ENCODE peak calls at places on chromosomes 3 and 15, in nine cellular contexts. B, J, S, C, I, A, P, Q and U are unnamed samples. For H3K4me1, the result is how much of the 10 kb centered on the place peaks cover.

GRCh38 chr15:33729648-33730047 is 238.6 kb upstream of the CHRM5 start:
- DNase-seq in B (no peak), S (no peak), C (peak), P (no peak), I (no peak), J (no peak), Q (no peak), A (no peak), U (no peak)

GRCh38 chr3:55190296-55190695 is 262.4 kb upstream of the LRTM1 start:
- DNase-seq in Q (no peak), A (no peak), B (peak), S (no peak), P (no peak), I (no peak), J (no peak), C (no peak), U (no peak)

GRCh38 chr3:46861293-46861995 is 1.8 kb downstream of the MYL3 start:
- DNase-seq in I (peak), J (peak), B (no peak), S (peak), C (no peak), Q (peak), A (no peak), P (no peak), U (no peak)

GRCh38 chr3:108835101-108835500 is 12.5 kb downstream of the TRAT1 start:
- DNase-seq in B (no peak), C (no peak), I (no peak), A (no peak), P (no peak), S (no peak), Q (peak), J (no peak), U (no peak)

GRCh38 chr15:60548101-60548500 is 69.2 kb upstream of the ICE2 start:
- DNase-seq in Q (peak), P (no peak), C (no peak), B (no peak), A (no peak), S (no peak), I (no peak), J (no peak), U (no peak)

GRCh38 chr3:79729096-79729495 is 38.7 kb downstream of the ROBO1 start:
- DNase-seq in B (peak), A (no peak), J (no peak), C (no peak), I (no peak), S (no peak), P (no peak), Q (no peak), U (no peak)

GRCh38 chr3:1805331-1805730 is 293.3 kb upstream of the CNTN4 start:
- DNase-seq in B (no peak), A (no peak), J (no peak), P (no peak), S (no peak), C (no peak), I (no peak), Q (no peak), U (no peak)

GRCh38 chr3:142866841-142867631 is 21.8 kb downstream of the PCOLCE2 start:
- DNase-seq in B (no peak), I (no peak), J (no peak), C (peak), P (peak), A (no peak), S (no peak), Q (no peak), U (no peak)

GRCh38 chr15:81133782-81134461 is at the start of gene CFAP161:
- DNase-seq in C (peak), P (peak), J (peak), B (peak), S (peak), Q (peak), A (peak), I (peak), U (no peak)

GRCh38 chr15:90529369-90530249 is at the start of gene CRTC3:
- DNase-seq in I (no peak), C (peak), P (no peak), S (peak), J (peak), B (peak), A (peak), Q (peak), U (no peak)

GRCh38 chr3:128309026-128309425 is 155.7 kb downstream of the EEFSEC start:
- DNase-seq in B (no peak), Q (no peak), S (no peak), J (no peak), A (peak), C (no peak), I (no peak), P (no peak), U (no peak)

GRCh38 chr15:84909782-84910181 is 25.3 kb downstream of the SLC28A1 start:
- DNase-seq in A (no peak), S (no peak), Q (no peak), J (no peak), P (no peak), C (no peak), B (no peak), I (no peak), U (no peak)

GRCh38 chr3:13235079-13235478 is 161.8 kb upstream of the IQSEC1 start:
- DNase-seq in J (no peak), Q (peak), A (no peak), P (no peak), B (no peak), S (no peak), C (no peak), I (no peak), U (no peak)

GRCh38 chr3:186519021-186519658 is 25.0 kb downstream of the CRYGS start:
- DNase-seq in S (no peak), C (no peak), I (no peak), Q (peak), B (no peak), J (no peak), P (no peak), A (no peak), U (no peak)

GRCh38 chr15:49883121-49883520 is 235.9 kb downstream of the ATP8B4 start:
- DNase-seq in C (no peak), I (no peak), B (no peak), A (no peak), P (no peak), Q (no peak), S (no peak), J (no peak), U (no peak)

GRCh38 chr15:25508369-25509002 is 69.7 kb upstream of the UBE3A start:
- DNase-seq in P (no peak), C (peak), J (no peak), I (no peak), A (no peak), S (no peak), Q (no peak), B (peak), U (no peak)

GRCh38 chr3:189204467-189204866 is 32.7 kb downstream of the TPRG1 start:
- DNase-seq in A (no peak), Q (no peak), J (no peak), I (no peak), C (no peak), S (no peak), B (no peak), P (no peak), U (no peak)

GRCh38 chr3:155934215-155934614 is 63.8 kb downstream of the GMPS start:
- DNase-seq in S (no peak), Q (no peak), B (no peak), J (no peak), A (no peak), C (no peak), I (no peak), P (no peak), U (no peak)

DNA sequence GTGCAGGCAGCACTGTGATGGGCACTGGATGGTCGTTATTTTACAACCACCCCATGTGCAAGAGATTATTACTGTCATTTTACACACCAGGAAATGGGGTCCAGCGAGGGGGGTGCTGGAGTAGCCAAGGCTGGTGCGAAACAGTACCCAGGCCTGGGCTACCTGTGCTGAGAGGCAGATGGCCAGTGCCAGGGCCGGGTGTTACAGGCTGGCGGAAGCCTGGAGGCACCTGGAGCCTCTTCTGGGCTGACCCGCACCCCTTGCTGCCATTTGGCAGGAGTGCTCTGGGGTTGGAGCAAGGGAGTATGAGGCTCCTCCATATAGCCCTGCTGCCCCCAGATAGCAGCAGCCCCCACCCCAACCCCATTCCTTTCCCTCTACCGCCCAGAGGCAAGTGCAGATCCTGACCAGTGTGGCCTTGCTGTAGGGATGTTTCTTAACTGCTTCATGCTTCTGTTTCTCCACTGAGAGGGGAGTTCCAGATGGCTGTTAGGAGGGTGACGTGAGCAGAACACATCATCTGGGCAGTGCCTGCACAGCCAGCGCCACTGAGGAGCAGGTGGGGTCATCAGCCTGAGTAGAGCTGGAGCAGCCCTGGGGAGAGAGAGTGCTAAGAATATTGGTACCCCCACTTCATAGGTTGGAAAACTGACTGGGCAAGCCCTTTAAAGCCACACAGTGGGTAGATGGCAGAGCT is 15.3 kb downstream of the SNX33 start:
- DNase-seq in C (no peak), I (no peak), P (no peak), S (no peak), B (no peak), A (no peak), Q (no peak), J (no peak), U (no peak)
- H3K27ac ChIP-seq in C (peak), I (peak), P (no peak), S (peak), B (no peak), A (no peak), Q (no peak), J (peak), U (no peak)

GRCh38 chr3:52069135-52069534 is 12.8 kb upstream of the DUSP7 start:
- DNase-seq in Q (no peak), A (no peak), I (no peak), B (no peak), S (no peak), P (no peak), J (no peak), C (no peak), U (no peak)
- H3K4me1 ChIP-seq in Q (under half), A (under half), I (under half), B (under half), S (under half), P (under half), J (under half), C (under half), U (under half)

GRCh38 chr3:136473716-136474326 is 223.7 kb downstream of the PCCB start:
- DNase-seq in P (no peak), B (peak), I (no peak), C (no peak), Q (no peak), J (no peak), S (no peak), A (no peak), U (no peak)

DNA sequence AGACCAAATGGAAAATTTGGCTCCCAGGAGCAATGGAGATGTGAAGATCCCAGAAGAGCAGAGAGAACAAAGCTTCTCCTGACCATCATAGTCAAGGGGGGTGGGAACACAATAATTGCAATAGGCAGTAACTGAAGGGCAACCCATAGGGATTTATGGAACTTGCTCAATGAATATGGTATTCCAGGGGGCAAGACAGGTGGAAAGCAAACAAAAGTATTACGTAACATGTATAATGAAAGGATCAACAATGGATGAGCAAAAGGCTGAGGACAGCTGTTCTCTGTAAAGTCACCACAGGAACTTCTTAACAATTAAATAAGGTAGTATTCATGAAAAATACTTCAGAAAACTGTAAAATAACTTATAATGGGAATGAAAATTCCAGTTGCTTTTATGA is 226.1 kb downstream of the PCCB start:
- DNase-seq in S (no peak), C (no peak), A (no peak), Q (no peak), B (no peak), P (no peak), I (no peak), J (no peak), U (no peak)
- H3K27ac ChIP-seq in S (no peak), C (no peak), A (no peak), Q (no peak), B (no peak), P (no peak), I (no peak), J (no peak), U (no peak)

DNA sequence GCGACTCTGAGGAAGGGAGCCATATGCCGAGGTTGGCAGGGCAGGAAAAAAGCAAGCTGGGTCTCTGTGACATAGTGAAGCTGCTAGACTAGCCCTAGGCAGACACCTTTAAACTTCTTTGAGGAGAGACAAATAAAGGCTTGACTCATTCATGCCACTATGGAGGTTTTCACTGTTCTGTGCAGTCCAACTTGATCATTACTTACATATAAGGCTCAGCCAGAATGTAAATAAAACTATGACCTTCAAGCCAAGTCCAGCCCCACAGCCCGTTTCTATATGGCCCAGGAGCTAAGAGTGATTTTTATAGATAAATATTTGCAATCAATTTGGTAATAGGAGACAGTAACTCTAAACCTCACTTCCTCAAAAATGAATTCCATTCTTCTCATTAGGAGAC is 30.7 kb upstream of the PRICKLE2 start:
- DNase-seq in I (no peak), A (no peak), B (no peak), P (no peak), S (no peak), J (no peak), Q (no peak), C (no peak), U (no peak)
- H3K4me1 ChIP-seq in I (under half), A (under half), B (under half), P (under half), S (under half), J (half or more), Q (under half), C (under half), U (under half)

GRCh38 chr3:78154521-78155186 is 1114.8 kb downstream of the ROBO2 start:
- DNase-seq in J (no peak), C (no peak), Q (no peak), P (no peak), A (no peak), I (no peak), S (no peak), B (no peak), U (no peak)

GRCh38 chr3:78153973-78154372 is 1114.1 kb downstream of the ROBO2 start:
- DNase-seq in I (no peak), A (no peak), B (no peak), P (no peak), S (no peak), J (no peak), C (no peak), Q (no peak), U (no peak)

GRCh38 chr3:78148986-78149717 is 1109.3 kb downstream of the ROBO2 start:
- DNase-seq in C (no peak), A (no peak), I (no peak), S (no peak), Q (no peak), B (no peak), J (no peak), P (no peak), U (no peak)
- H3K27ac ChIP-seq in C (no peak), A (no peak), I (no peak), S (no peak), Q (no peak), B (no peak), J (no peak), P (no peak), U (no peak)

GRCh38 chr3:30646961-30647752 is 40.8 kb downstream of the TGFBR2 start:
- DNase-seq in C (no peak), A (no peak), I (no peak), S (no peak), Q (no peak), J (no peak), B (no peak), P (no peak), U (no peak)
- H3K4me1 ChIP-seq in C (under half), A (under half), I (under half), S (under half), Q (half or more), J (half or more), B (under half), P (under half), U (under half)

GRCh38 chr3:44584646-44585501 is at the start of gene ZNF660:
- DNase-seq in I (no peak), S (peak), Q (no peak), B (peak), P (peak), J (peak), C (no peak), A (peak), U (no peak)
- H3K27ac ChIP-seq in I (peak), S (peak), Q (no peak), B (peak), P (peak), J (peak), C (no peak), A (no peak), U (no peak)

DNA sequence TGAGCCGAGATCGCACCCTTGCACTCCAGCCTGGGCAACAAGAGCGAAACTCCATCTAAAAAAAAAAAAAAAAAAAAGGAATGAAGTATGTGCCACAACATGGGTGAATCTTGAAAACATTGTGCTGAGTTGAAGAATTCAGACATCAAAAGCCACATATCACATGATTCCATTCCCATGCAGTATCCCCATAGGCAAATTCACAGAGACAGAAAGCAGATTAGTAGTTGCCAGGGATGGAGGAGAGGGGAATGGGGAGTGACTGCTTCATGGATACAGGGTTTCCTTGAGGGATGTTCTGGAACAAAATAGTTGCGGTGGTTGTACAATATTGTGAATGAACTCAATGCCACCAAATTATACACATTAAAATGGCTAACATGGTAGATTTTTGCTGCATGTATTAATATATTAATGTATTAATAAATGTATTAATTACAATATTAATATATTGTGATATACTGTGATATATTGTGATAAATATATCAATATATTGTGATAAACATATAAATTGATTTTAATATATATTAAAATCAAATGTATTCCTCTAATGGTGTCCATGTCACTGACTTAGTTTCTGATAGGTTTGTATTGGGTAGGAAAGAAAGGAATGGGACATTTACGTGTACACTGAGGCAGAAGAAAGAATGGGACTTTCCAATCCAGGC is 34.9 kb downstream of the SMAD3 start:
- DNase-seq in B (no peak), A (no peak), I (no peak), C (no peak), Q (no peak), S (no peak), P (no peak), J (no peak), U (no peak)
- H3K4me1 ChIP-seq in B (half or more), A (under half), I (under half), C (half or more), Q (half or more), S (under half), P (under half), J (half or more), U (half or more)

GRCh38 chr15:80020731-80021130 is 38.7 kb upstream of the ZFAND6 start:
- DNase-seq in S (no peak), B (no peak), Q (no peak), A (no peak), J (no peak), C (no peak), I (no peak), P (no peak), U (no peak)

GRCh38 chr15:80015156-80015555 is 44.2 kb upstream of the BCL2A1 start:
- DNase-seq in J (no peak), Q (no peak), A (no peak), B (no peak), I (no peak), C (no peak), P (no peak), S (no peak), U (no peak)

DNA sequence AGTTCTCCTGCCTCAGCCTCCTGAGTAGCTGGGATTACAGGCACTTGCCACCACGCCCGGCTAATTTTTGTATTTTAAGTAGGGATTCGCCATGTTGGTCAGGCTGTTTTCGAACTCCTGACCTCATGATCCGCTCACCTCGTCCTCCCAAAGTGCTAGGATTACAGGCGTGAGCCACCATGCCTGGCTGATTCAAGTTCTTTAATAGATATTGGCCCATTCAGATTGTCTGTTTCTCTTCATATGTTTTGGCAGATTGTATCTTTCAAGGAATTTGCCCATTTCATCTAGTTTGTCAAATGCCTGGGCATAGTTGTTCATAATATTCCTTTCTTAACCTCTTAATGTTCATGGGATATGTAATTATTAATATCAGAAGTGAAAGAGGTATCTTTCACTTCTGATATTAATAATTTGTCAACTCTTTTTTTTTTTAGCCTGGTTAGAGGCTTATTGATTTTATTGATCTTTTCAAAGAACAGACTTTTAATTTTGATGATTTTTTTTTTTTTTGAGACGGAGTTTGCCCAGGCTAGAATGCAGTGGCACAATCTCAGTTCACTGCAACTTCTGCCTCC is 40.2 kb upstream of the ZFAND6 start:
- DNase-seq in P (no peak), Q (no peak), A (no peak), B (no peak), S (no peak), J (peak), C (no peak), I (no peak), U (no peak)
- H3K27ac ChIP-seq in P (no peak), Q (no peak), A (no peak), B (no peak), S (no peak), J (no peak), C (no peak), I (no peak), U (no peak)